ENCODE peak calls at places on chromosomes 6 and 20, in four cellular contexts. One of them, this sample, is unnamed.

GRCh38 chr6:14550817-14551216 is 433.2 kb downstream of the CD83 start:
- DNase-seq in fibroblast of the aortic adventitia: peak; percentile 79
- DNase-seq in activated naive CD4-positive, alpha-beta T cell: no peak
- DNase-seq in NCI-H460: no peak
- DNase-seq in this sample: no peak

GRCh38 chr6:54758340-54758739 is 88.2 kb upstream of the FAM83B start:
- DNase-seq in fibroblast of the aortic adventitia: no peak
- DNase-seq in activated naive CD4-positive, alpha-beta T cell: no peak
- DNase-seq in NCI-H460: no peak
- DNase-seq in this sample: peak; percentile 76

GRCh38 chr20:48921883-48922867 is 664 bp downstream of the ARFGEF2 start:
- DNase-seq in fibroblast of the aortic adventitia: no peak
- DNase-seq in activated naive CD4-positive, alpha-beta T cell: no peak
- DNase-seq in NCI-H460: peak; percentile 24
- DNase-seq in this sample: peak; percentile 64

GRCh38 chr20:37314617-37315292 is 25.3 kb downstream of the MANBAL start:
- DNase-seq in fibroblast of the aortic adventitia: peak; percentile 65
- DNase-seq in activated naive CD4-positive, alpha-beta T cell: no peak
- DNase-seq in NCI-H460: no peak
- DNase-seq in this sample: peak; percentile 85

GRCh38 chr6:159934181-159934580 is 34.7 kb upstream of the IGF2R start:
- DNase-seq in fibroblast of the aortic adventitia: no peak
- DNase-seq in activated naive CD4-positive, alpha-beta T cell: no peak
- DNase-seq in NCI-H460: no peak
- DNase-seq in this sample: no peak

GRCh38 chr20:62433655-62434054 is 6.3 kb upstream of the RBBP8NL start:
- DNase-seq in fibroblast of the aortic adventitia: peak; percentile 15
- DNase-seq in activated naive CD4-positive, alpha-beta T cell: no peak
- DNase-seq in NCI-H460: no peak
- DNase-seq in this sample: no peak

GRCh38 chr6:168133186-168133585 is 54.2 kb upstream of the FRMD1 start:
- DNase-seq in fibroblast of the aortic adventitia: peak; percentile 78
- DNase-seq in activated naive CD4-positive, alpha-beta T cell: no peak
- DNase-seq in NCI-H460: no peak
- DNase-seq in this sample: peak; percentile 76

GRCh38 chr6:15421945-15422733 is 176.3 kb downstream of the JARID2 start:
- DNase-seq in fibroblast of the aortic adventitia: no peak
- DNase-seq in activated naive CD4-positive, alpha-beta T cell: no peak
- DNase-seq in NCI-H460: no peak
- DNase-seq in this sample: no peak

GRCh38 chr6:34543421-34543820 is 12.7 kb downstream of the SPDEF start:
- DNase-seq in fibroblast of the aortic adventitia: peak; percentile 28
- DNase-seq in activated naive CD4-positive, alpha-beta T cell: no peak
- DNase-seq in NCI-H460: no peak
- DNase-seq in this sample: no peak

GRCh38 chr20:38657390-38657789 is 55.8 kb downstream of the ARHGAP40 start:
- DNase-seq in fibroblast of the aortic adventitia: no peak
- DNase-seq in activated naive CD4-positive, alpha-beta T cell: no peak
- DNase-seq in NCI-H460: no peak
- DNase-seq in this sample: no peak

GRCh38 chr6:84685983-84686584 is 78.3 kb downstream of the TBX18 start:
- DNase-seq in fibroblast of the aortic adventitia: no peak
- DNase-seq in activated naive CD4-positive, alpha-beta T cell: no peak
- DNase-seq in NCI-H460: peak; percentile 4
- DNase-seq in this sample: peak; percentile 10

This sample was measured in ELF-1.